ENCODE peak calls at places on chromosomes 1 and 21, in nine cellular contexts. I is left lung; L is NCI-H1105; V is GM19239; U is anterior cingulate cortex; Y is mucosa of descending colon; Q is pancreas; E is stimulated activated CD8-positive, alpha-beta memory T cell treated with anti-CD3 and anti-CD28 coated beads, Interleukin-7, amount 100 ng/mL, for 1 hour; D is AG04450. Z is an unnamed sample.

GRCh38 chr21:33514234-33514633 is 22.7 kb upstream of the DNAJC28 start:
- DNase-seq in I (no peak), L (no peak), V (no peak), U (no peak), Y (no peak), Q (no peak), E (no peak), D (no peak), Z (no peak)

GRCh38 chr1:236149696-236150228 is 7.4 kb downstream of the GPR137B start:
- DNase-seq in I (no peak), L (no peak), V (no peak), U (no peak), Y (no peak), Q (no peak), E (no peak), D (no peak), Z (no peak)

GRCh38 chr1:15413563-15414449 is 4.1 kb downstream of the EFHD2 start:
- DNase-seq in I (no peak), L (no peak), V (no peak), U (no peak), Y (peak), Q (peak), E (no peak), D (no peak), Z (no peak)

GRCh38 chr1:19563336-19564097 is 78.2 kb upstream of the CAPZB start:
- DNase-seq in I (peak), L (no peak), V (no peak), U (peak), Y (peak), Q (no peak), E (no peak), D (peak), Z (no peak)

GRCh38 chr1:233790662-233791371 is 113.7 kb upstream of the SLC35F3 start:
- DNase-seq in I (no peak), L (peak), V (peak), U (no peak), Y (peak), Q (no peak), E (no peak), D (peak), Z (no peak)

GRCh38 chr1:16386454-16387113 is 19.5 kb downstream of the SZRD1 start:
- DNase-seq in I (no peak), L (no peak), V (no peak), U (no peak), Y (no peak), Q (no peak), E (no peak), D (peak), Z (no peak)

GRCh38 chr21:30733026-30733425 is 14.0 kb downstream of the KRTAP21-2 start:
- DNase-seq in I (no peak), L (no peak), V (no peak), U (no peak), Y (no peak), Q (no peak), E (no peak), D (no peak), Z (no peak)

GRCh38 chr1:222928212-222928611 is 113.4 kb downstream of the DISP1 start:
- DNase-seq in I (peak), L (no peak), V (no peak), U (no peak), Y (peak), Q (peak), E (no peak), D (no peak), Z (no peak)

GRCh38 chr1:1164701-1165451 is 8.8 kb upstream of the TTLL10 start:
- DNase-seq in I (no peak), L (no peak), V (no peak), U (no peak), Y (no peak), Q (peak), E (no peak), D (no peak), Z (no peak)

GRCh38 chr1:32330558-32331127 is 5.4 kb downstream of the MARCKSL1 start:
- DNase-seq in I (no peak), L (no peak), V (no peak), U (no peak), Y (no peak), Q (no peak), E (no peak), D (no peak), Z (no peak)

GRCh38 chr1:85372683-85373446 is 92.1 kb downstream of the DDAH1 start:
- DNase-seq in I (no peak), L (no peak), V (no peak), U (no peak), Y (no peak), Q (no peak), E (no peak), D (peak), Z (no peak)

GRCh38 chr21:33071878-33072306 is 2.0 kb downstream of the OLIG1 start:
- DNase-seq in I (no peak), L (no peak), V (peak), U (no peak), Y (no peak), Q (no peak), E (no peak), D (no peak), Z (no peak)

GRCh38 chr1:177256153-177256814 is 85.5 kb downstream of the BRINP2 start:
- DNase-seq in I (peak), L (peak), V (peak), U (no peak), Y (peak), Q (peak), E (no peak), D (peak), Z (no peak)

GRCh38 chr1:217453816-217454215 is 177.1 kb downstream of the GPATCH2 start:
- DNase-seq in I (no peak), L (no peak), V (no peak), U (no peak), Y (no peak), Q (no peak), E (no peak), D (no peak), Z (no peak)

GRCh38 chr1:71850936-71851335 is 431.4 kb downstream of the NEGR1 start:
- DNase-seq in I (no peak), L (no peak), V (no peak), U (no peak), Y (no peak), Q (no peak), E (no peak), D (no peak), Z (no peak)

GRCh38 chr1:56509713-56510641 is 69.4 kb downstream of the PLPP3 start:
- DNase-seq in I (no peak), L (no peak), V (no peak), U (no peak), Y (no peak), Q (no peak), E (no peak), D (no peak), Z (no peak)

GRCh38 chr1:25033828-25034451 is 103.9 kb upstream of the RUNX3 start:
- DNase-seq in I (peak), L (no peak), V (no peak), U (no peak), Y (peak), Q (peak), E (no peak), D (no peak), Z (no peak)

GRCh38 chr1:43537423-43538142 is 6.9 kb downstream of the PTPRF start:
- DNase-seq in I (no peak), L (no peak), V (no peak), U (no peak), Y (peak), Q (peak), E (no peak), D (no peak), Z (no peak)

GRCh38 chr1:68571499-68571898 is 74.6 kb upstream of the DEPDC1 start:
- DNase-seq in I (no peak), L (no peak), V (no peak), U (no peak), Y (no peak), Q (no peak), E (no peak), D (no peak), Z (no peak)

GRCh38 chr1:27659497-27660299 is 12.3 kb downstream of the IFI6 start:
- DNase-seq in I (peak), L (peak), V (peak), U (no peak), Y (peak), Q (peak), E (peak), D (no peak), Z (no peak)